ENCODE peak calls at places on chromosome 17, in nine cellular contexts. One of them, this sample, is unnamed.
A peak's percentile ranks its signal among the peaks of the same experiment; 100 is the strongest.

GRCh38 chr17:27644586-27644985 is 13.6 kb downstream of the LGALS9 start:
- DNase-seq in cardiac muscle cell: no peak
- DNase-seq in OCI-LY7: no peak
- DNase-seq in CD8-positive, alpha-beta T cell: no peak
- DNase-seq in nephron progenitor cell: no peak
- DNase-seq in SK-N-SH: no peak
- DNase-seq in lower lobe of right lung: no peak
- DNase-seq in adrenal gland: peak; percentile 72
- DNase-seq in neural progenitor cell: no peak
- DNase-seq in this sample: peak; percentile 59

GRCh38 chr17:8693328-8693727 is 51.3 kb downstream of the CCDC42 start:
- DNase-seq in adrenal gland: no peak
- DNase-seq in nephron progenitor cell: peak; percentile 44
- DNase-seq in CD8-positive, alpha-beta T cell: no peak
- DNase-seq in neural progenitor cell: no peak
- DNase-seq in lower lobe of right lung: no peak
- DNase-seq in SK-N-SH: no peak
- DNase-seq in OCI-LY7: no peak
- DNase-seq in cardiac muscle cell: no peak
- DNase-seq in this sample: no peak

GRCh38 chr17:72372185-72372584 is 251.4 kb downstream of the SOX9 start:
- DNase-seq in neural progenitor cell: no peak
- DNase-seq in adrenal gland: peak; percentile 19
- DNase-seq in CD8-positive, alpha-beta T cell: no peak
- DNase-seq in nephron progenitor cell: no peak
- DNase-seq in SK-N-SH: no peak
- DNase-seq in cardiac muscle cell: no peak
- DNase-seq in lower lobe of right lung: no peak
- DNase-seq in OCI-LY7: no peak
- DNase-seq in this sample: no peak

GRCh38 chr17:647340-648197 is 67.1 kb downstream of the VPS53 start:
- DNase-seq in CD8-positive, alpha-beta T cell: no peak
- DNase-seq in cardiac muscle cell: no peak
- DNase-seq in nephron progenitor cell: no peak
- DNase-seq in OCI-LY7: no peak
- DNase-seq in adrenal gland: no peak
- DNase-seq in neural progenitor cell: no peak
- DNase-seq in SK-N-SH: no peak
- DNase-seq in lower lobe of right lung: no peak
- DNase-seq in this sample: no peak

GRCh38 chr17:39618252-39618913 is 8.4 kb upstream of the PPP1R1B start:
- DNase-seq in SK-N-SH: peak; percentile 64
- DNase-seq in cardiac muscle cell: no peak
- DNase-seq in neural progenitor cell: no peak
- DNase-seq in CD8-positive, alpha-beta T cell: no peak
- DNase-seq in nephron progenitor cell: no peak
- DNase-seq in adrenal gland: no peak
- DNase-seq in OCI-LY7: peak; percentile 21
- DNase-seq in lower lobe of right lung: no peak
- DNase-seq in this sample: peak; percentile 31

GRCh38 chr17:48612854-48613691 is 2.0 kb downstream of the HOXB8 start:
- DNase-seq in cardiac muscle cell: peak; percentile 55
- DNase-seq in SK-N-SH: peak; percentile 88
- DNase-seq in OCI-LY7: peak; percentile 57
- DNase-seq in lower lobe of right lung: no peak
- DNase-seq in adrenal gland: peak; percentile 49
- DNase-seq in neural progenitor cell: peak; percentile 71
- DNase-seq in CD8-positive, alpha-beta T cell: no peak
- DNase-seq in nephron progenitor cell: peak; percentile 56
- DNase-seq in this sample: no peak

GRCh38 chr17:1834378-1835149 is 4.8 kb downstream of the RPA1 start:
- DNase-seq in SK-N-SH: no peak
- DNase-seq in neural progenitor cell: no peak
- DNase-seq in cardiac muscle cell: no peak
- DNase-seq in lower lobe of right lung: no peak
- DNase-seq in OCI-LY7: no peak
- DNase-seq in adrenal gland: no peak
- DNase-seq in nephron progenitor cell: no peak
- DNase-seq in CD8-positive, alpha-beta T cell: no peak
- DNase-seq in this sample: no peak

GRCh38 chr17:50865060-50865867 is 890 bp downstream of the TOB1 start:
- DNase-seq in OCI-LY7: peak; percentile 79
- DNase-seq in SK-N-SH: peak; percentile 72
- DNase-seq in neural progenitor cell: peak; percentile 82
- DNase-seq in nephron progenitor cell: peak; percentile 64
- DNase-seq in CD8-positive, alpha-beta T cell: peak; percentile 33
- DNase-seq in lower lobe of right lung: peak; percentile 71
- DNase-seq in adrenal gland: peak; percentile 75
- DNase-seq in cardiac muscle cell: peak; percentile 66
- DNase-seq in this sample: peak; percentile 62

GRCh38 chr17:78104540-78104941 is 24.0 kb downstream of the TMC6 start:
- DNase-seq in adrenal gland: no peak
- DNase-seq in SK-N-SH: no peak
- DNase-seq in OCI-LY7: no peak
- DNase-seq in cardiac muscle cell: no peak
- DNase-seq in CD8-positive, alpha-beta T cell: no peak
- DNase-seq in nephron progenitor cell: no peak
- DNase-seq in neural progenitor cell: no peak
- DNase-seq in lower lobe of right lung: no peak
- DNase-seq in this sample: no peak

GRCh38 chr17:35286120-35286781 is 43.4 kb downstream of the SLFN5 start:
- DNase-seq in CD8-positive, alpha-beta T cell: no peak
- DNase-seq in OCI-LY7: no peak
- DNase-seq in lower lobe of right lung: no peak
- DNase-seq in SK-N-SH: no peak
- DNase-seq in adrenal gland: no peak
- DNase-seq in cardiac muscle cell: no peak
- DNase-seq in neural progenitor cell: no peak
- DNase-seq in nephron progenitor cell: no peak
- DNase-seq in this sample: no peak

GRCh38 chr17:37359682-37360188 is 16.1 kb upstream of the C17orf78 start:
- DNase-seq in CD8-positive, alpha-beta T cell: no peak
- DNase-seq in SK-N-SH: no peak
- DNase-seq in cardiac muscle cell: no peak
- DNase-seq in adrenal gland: no peak
- DNase-seq in neural progenitor cell: no peak
- DNase-seq in lower lobe of right lung: no peak
- DNase-seq in OCI-LY7: no peak
- DNase-seq in nephron progenitor cell: no peak
- DNase-seq in this sample: no peak

GRCh38 chr17:27601069-27601974 is 29.7 kb upstream of the LGALS9 start:
- DNase-seq in adrenal gland: peak; percentile 84
- DNase-seq in cardiac muscle cell: peak; percentile 81
- DNase-seq in SK-N-SH: peak; percentile 77
- DNase-seq in CD8-positive, alpha-beta T cell: peak; percentile 75
- DNase-seq in OCI-LY7: peak; percentile 72
- DNase-seq in nephron progenitor cell: peak; percentile 93
- DNase-seq in lower lobe of right lung: peak; percentile 73
- DNase-seq in neural progenitor cell: peak; percentile 83
- DNase-seq in this sample: peak; percentile 79

GRCh38 chr17:73031472-73031871 is 61.0 kb downstream of the SLC39A11 start:
- DNase-seq in lower lobe of right lung: no peak
- DNase-seq in CD8-positive, alpha-beta T cell: no peak
- DNase-seq in adrenal gland: no peak
- DNase-seq in cardiac muscle cell: no peak
- DNase-seq in nephron progenitor cell: no peak
- DNase-seq in neural progenitor cell: no peak
- DNase-seq in OCI-LY7: no peak
- DNase-seq in SK-N-SH: no peak
- DNase-seq in this sample: no peak

GRCh38 chr17:16881239-16881924 is 90.5 kb downstream of the TNFRSF13B start:
- DNase-seq in CD8-positive, alpha-beta T cell: no peak
- DNase-seq in lower lobe of right lung: no peak
- DNase-seq in nephron progenitor cell: no peak
- DNase-seq in SK-N-SH: no peak
- DNase-seq in neural progenitor cell: no peak
- DNase-seq in adrenal gland: no peak
- DNase-seq in cardiac muscle cell: no peak
- DNase-seq in OCI-LY7: no peak
- DNase-seq in this sample: no peak

GRCh38 chr17:58278661-58279015 is 2.1 kb downstream of the MPO start:
- DNase-seq in SK-N-SH: peak; percentile 58
- DNase-seq in CD8-positive, alpha-beta T cell: no peak
- DNase-seq in nephron progenitor cell: no peak
- DNase-seq in neural progenitor cell: no peak
- DNase-seq in adrenal gland: peak; percentile 29
- DNase-seq in lower lobe of right lung: no peak
- DNase-seq in cardiac muscle cell: no peak
- DNase-seq in OCI-LY7: no peak
- DNase-seq in this sample: no peak

GRCh38 chr17:385195-385835 is 32.7 kb upstream of the RPH3AL start:
- DNase-seq in cardiac muscle cell: peak; percentile 62
- DNase-seq in neural progenitor cell: peak; percentile 81
- DNase-seq in OCI-LY7: peak; percentile 20
- DNase-seq in adrenal gland: peak; percentile 55
- DNase-seq in lower lobe of right lung: peak; percentile 63
- DNase-seq in nephron progenitor cell: peak; percentile 66
- DNase-seq in CD8-positive, alpha-beta T cell: no peak
- DNase-seq in SK-N-SH: peak; percentile 74
- DNase-seq in this sample: peak; percentile 25

GRCh38 chr17:28941251-28941650 is 10.1 kb downstream of the PHF12 start:
- DNase-seq in cardiac muscle cell: no peak
- DNase-seq in CD8-positive, alpha-beta T cell: no peak
- DNase-seq in lower lobe of right lung: no peak
- DNase-seq in nephron progenitor cell: no peak
- DNase-seq in adrenal gland: no peak
- DNase-seq in neural progenitor cell: no peak
- DNase-seq in OCI-LY7: no peak
- DNase-seq in SK-N-SH: no peak
- DNase-seq in this sample: no peak

GRCh38 chr17:80845121-80845862 is 146.3 kb upstream of the CHMP6 start:
- DNase-seq in CD8-positive, alpha-beta T cell: no peak
- DNase-seq in adrenal gland: no peak
- DNase-seq in lower lobe of right lung: peak; percentile 41
- DNase-seq in SK-N-SH: no peak
- DNase-seq in neural progenitor cell: no peak
- DNase-seq in nephron progenitor cell: peak; percentile 34
- DNase-seq in OCI-LY7: peak; percentile 64
- DNase-seq in cardiac muscle cell: no peak
- DNase-seq in this sample: no peak

GRCh38 chr17:41539071-41539492 is 11.0 kb upstream of the KRT19 start:
- DNase-seq in neural progenitor cell: no peak
- DNase-seq in nephron progenitor cell: no peak
- DNase-seq in adrenal gland: no peak
- DNase-seq in CD8-positive, alpha-beta T cell: no peak
- DNase-seq in cardiac muscle cell: no peak
- DNase-seq in OCI-LY7: no peak
- DNase-seq in SK-N-SH: no peak
- DNase-seq in lower lobe of right lung: no peak
- DNase-seq in this sample: peak; percentile 57
- TF ChIP-seq CTCF in neural progenitor cell: no peak
- TF ChIP-seq CTCF in nephron progenitor cell: no peak
- TF ChIP-seq CTCF in adrenal gland: no peak
- TF ChIP-seq CTCF in CD8-positive, alpha-beta T cell: no peak
- TF ChIP-seq CTCF in cardiac muscle cell: no peak
- TF ChIP-seq CTCF in OCI-LY7: no peak
- TF ChIP-seq CTCF in SK-N-SH: no peak
- TF ChIP-seq CTCF in lower lobe of right lung: no peak
- TF ChIP-seq CTCF in this sample: no peak

DNA sequence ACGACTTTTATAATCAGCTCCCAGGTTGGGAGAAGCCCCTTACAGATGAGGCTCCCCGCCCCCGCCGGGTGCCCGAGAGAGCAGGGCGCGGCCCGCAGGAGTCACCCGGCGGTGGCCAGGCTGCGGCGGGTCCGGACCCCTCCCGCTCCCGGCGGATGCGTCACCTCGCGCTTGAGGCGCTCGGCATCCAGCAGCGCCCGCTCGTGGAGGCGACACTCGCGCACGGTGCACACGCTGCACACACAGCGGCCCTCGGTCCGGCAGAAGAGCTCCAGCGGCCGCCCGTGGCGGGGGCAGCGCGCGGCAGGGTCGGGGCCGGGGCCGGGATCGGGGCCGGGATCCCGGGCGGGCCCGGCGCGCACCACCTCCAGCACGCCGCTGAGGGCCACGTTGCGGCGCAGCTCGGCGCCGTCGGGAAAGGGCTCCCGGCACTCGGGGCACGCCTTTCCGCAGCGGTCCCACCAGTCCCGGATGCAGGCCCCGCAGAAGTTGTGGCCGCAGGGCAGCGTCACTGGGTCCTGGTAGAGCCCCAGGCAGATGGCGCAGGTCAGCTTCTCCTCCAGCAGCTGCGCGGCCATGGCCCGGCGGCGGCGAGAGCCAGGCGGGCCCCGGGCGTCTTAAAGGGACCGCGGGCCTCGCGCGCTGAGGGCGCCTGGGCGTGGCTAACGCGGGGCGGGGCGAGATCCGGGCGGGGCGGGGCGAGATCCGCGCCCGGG is at the start of gene TRIM65:
- DNase-seq in SK-N-SH: peak; percentile 98
- DNase-seq in OCI-LY7: peak; percentile 90
- DNase-seq in adrenal gland: peak; percentile 86
- DNase-seq in neural progenitor cell: peak; percentile 91
- DNase-seq in lower lobe of right lung: peak; percentile 91
- DNase-seq in cardiac muscle cell: peak; percentile 85
- DNase-seq in nephron progenitor cell: peak; percentile 84
- DNase-seq in CD8-positive, alpha-beta T cell: peak; percentile 69
- DNase-seq in this sample: peak; percentile 71
- TF ChIP-seq CTCF in SK-N-SH: peak; percentile 43
- TF ChIP-seq CTCF in OCI-LY7: peak; percentile 54
- TF ChIP-seq CTCF in adrenal gland: no peak
- TF ChIP-seq CTCF in neural progenitor cell: peak; percentile 12
- TF ChIP-seq CTCF in lower lobe of right lung: peak; percentile 29
- TF ChIP-seq CTCF in cardiac muscle cell: peak; percentile 25
- TF ChIP-seq CTCF in nephron progenitor cell: no peak
- TF ChIP-seq CTCF in CD8-positive, alpha-beta T cell: peak; percentile 39
- TF ChIP-seq CTCF in this sample: peak; percentile 14

GRCh38 chr17:4156750-4157381 is 13.9 kb downstream of the CYB5D2 start:
- DNase-seq in CD8-positive, alpha-beta T cell: no peak
- DNase-seq in cardiac muscle cell: no peak
- DNase-seq in lower lobe of right lung: no peak
- DNase-seq in nephron progenitor cell: peak; percentile 23
- DNase-seq in SK-N-SH: no peak
- DNase-seq in OCI-LY7: peak; percentile 11
- DNase-seq in adrenal gland: no peak
- DNase-seq in neural progenitor cell: peak; percentile 29
- DNase-seq in this sample: no peak
- TF ChIP-seq CTCF in CD8-positive, alpha-beta T cell: no peak
- TF ChIP-seq CTCF in cardiac muscle cell: no peak
- TF ChIP-seq CTCF in lower lobe of right lung: no peak
- TF ChIP-seq CTCF in nephron progenitor cell: peak; percentile 30
- TF ChIP-seq CTCF in SK-N-SH: peak; percentile 38
- TF ChIP-seq CTCF in OCI-LY7: peak; percentile 65
- TF ChIP-seq CTCF in adrenal gland: no peak
- TF ChIP-seq CTCF in neural progenitor cell: peak; percentile 38
- TF ChIP-seq CTCF in this sample: no peak

GRCh38 chr17:42050360-42051012 is at the start of gene C17orf113:
- DNase-seq in neural progenitor cell: peak; percentile 88
- DNase-seq in SK-N-SH: peak; percentile 94
- DNase-seq in lower lobe of right lung: peak; percentile 71
- DNase-seq in OCI-LY7: no peak
- DNase-seq in CD8-positive, alpha-beta T cell: peak; percentile 37
- DNase-seq in nephron progenitor cell: peak; percentile 76
- DNase-seq in cardiac muscle cell: peak; percentile 81
- DNase-seq in adrenal gland: peak; percentile 56
- DNase-seq in this sample: no peak
- TF ChIP-seq CTCF in neural progenitor cell: peak; percentile 48
- TF ChIP-seq CTCF in SK-N-SH: peak; percentile 27
- TF ChIP-seq CTCF in lower lobe of right lung: peak; percentile 35
- TF ChIP-seq CTCF in OCI-LY7: peak; percentile 37
- TF ChIP-seq CTCF in CD8-positive, alpha-beta T cell: peak; percentile 50
- TF ChIP-seq CTCF in nephron progenitor cell: peak; percentile 24
- TF ChIP-seq CTCF in cardiac muscle cell: peak; percentile 27
- TF ChIP-seq CTCF in adrenal gland: no peak
- TF ChIP-seq CTCF in this sample: peak; percentile 26